ENCODE peak calls at places on chromosome 15, in four cellular contexts. One of them, this sample, is unnamed.

GRCh38 chr15:92878593-92879053 is 21.5 kb upstream of the CHD2 start:
- DNase-seq in foreskin fibroblast: no peak
- DNase-seq in fibroblast of mammary gland: no peak
- DNase-seq in activated effector memory CD4-positive, alpha-beta T cell treated with Interleukin-2 at 50 U/mL for 16 hours: no peak
- DNase-seq in this sample: no peak

GRCh38 chr15:66877558-66878285 is 175.7 kb downstream of the SMAD6 start:
- DNase-seq in fibroblast of mammary gland: no peak
- DNase-seq in activated effector memory CD4-positive, alpha-beta T cell treated with Interleukin-2 at 50 U/mL for 16 hours: no peak
- DNase-seq in foreskin fibroblast: no peak
- DNase-seq in this sample: no peak

GRCh38 chr15:68819451-68820204 is 1.1 kb downstream of the ANP32A start:
- DNase-seq in fibroblast of mammary gland: peak; percentile 56
- DNase-seq in activated effector memory CD4-positive, alpha-beta T cell treated with Interleukin-2 at 50 U/mL for 16 hours: peak; percentile 34
- DNase-seq in foreskin fibroblast: peak; percentile 37
- DNase-seq in this sample: no peak

GRCh38 chr15:36943496-36944361 is 156.6 kb downstream of the MEIS2 start:
- DNase-seq in fibroblast of mammary gland: no peak
- DNase-seq in activated effector memory CD4-positive, alpha-beta T cell treated with Interleukin-2 at 50 U/mL for 16 hours: no peak
- DNase-seq in foreskin fibroblast: no peak
- DNase-seq in this sample: no peak

GRCh38 chr15:68373028-68373427 is 58.9 kb downstream of the ITGA11 start:
- DNase-seq in activated effector memory CD4-positive, alpha-beta T cell treated with Interleukin-2 at 50 U/mL for 16 hours: no peak
- DNase-seq in fibroblast of mammary gland: no peak
- DNase-seq in foreskin fibroblast: no peak
- DNase-seq in this sample: no peak

GRCh38 chr15:78087944-78088772 is 4.2 kb upstream of the SH2D7 start:
- DNase-seq in activated effector memory CD4-positive, alpha-beta T cell treated with Interleukin-2 at 50 U/mL for 16 hours: no peak
- DNase-seq in foreskin fibroblast: no peak
- DNase-seq in fibroblast of mammary gland: no peak
- DNase-seq in this sample: no peak

GRCh38 chr15:74543583-74543982 is 2.6 kb downstream of the ARID3B start:
- DNase-seq in fibroblast of mammary gland: no peak
- DNase-seq in foreskin fibroblast: no peak
- DNase-seq in activated effector memory CD4-positive, alpha-beta T cell treated with Interleukin-2 at 50 U/mL for 16 hours: peak; percentile 16
- DNase-seq in this sample: peak; percentile 11

GRCh38 chr15:86159436-86159835 is 79.8 kb downstream of the AGBL1 start:
- DNase-seq in fibroblast of mammary gland: no peak
- DNase-seq in foreskin fibroblast: no peak
- DNase-seq in activated effector memory CD4-positive, alpha-beta T cell treated with Interleukin-2 at 50 U/mL for 16 hours: no peak
- DNase-seq in this sample: no peak

GRCh38 chr15:99475754-99476412 is 89.9 kb upstream of the MEF2A start:
- DNase-seq in foreskin fibroblast: no peak
- DNase-seq in activated effector memory CD4-positive, alpha-beta T cell treated with Interleukin-2 at 50 U/mL for 16 hours: no peak
- DNase-seq in fibroblast of mammary gland: no peak
- DNase-seq in this sample: no peak

GRCh38 chr15:48644498-48644826 is 1.0 kb downstream of the FBN1 start:
- DNase-seq in foreskin fibroblast: peak; percentile 31
- DNase-seq in activated effector memory CD4-positive, alpha-beta T cell treated with Interleukin-2 at 50 U/mL for 16 hours: no peak
- DNase-seq in fibroblast of mammary gland: peak; percentile 44
- DNase-seq in this sample: no peak

GRCh38 chr15:98151098-98151497 is 190.6 kb downstream of the ARRDC4 start:
- DNase-seq in foreskin fibroblast: no peak
- DNase-seq in fibroblast of mammary gland: no peak
- DNase-seq in activated effector memory CD4-positive, alpha-beta T cell treated with Interleukin-2 at 50 U/mL for 16 hours: no peak
- DNase-seq in this sample: no peak

GRCh38 chr15:54064412-54064811 is 86.2 kb downstream of the UNC13C start:
- DNase-seq in foreskin fibroblast: no peak
- DNase-seq in activated effector memory CD4-positive, alpha-beta T cell treated with Interleukin-2 at 50 U/mL for 16 hours: no peak
- DNase-seq in fibroblast of mammary gland: no peak
- DNase-seq in this sample: no peak

GRCh38 chr15:77619883-77620282 is 12.8 kb downstream of the LINGO1 start:
- DNase-seq in activated effector memory CD4-positive, alpha-beta T cell treated with Interleukin-2 at 50 U/mL for 16 hours: no peak
- DNase-seq in foreskin fibroblast: no peak
- DNase-seq in fibroblast of mammary gland: no peak
- DNase-seq in this sample: no peak

GRCh38 chr15:27863000-27863399 is 236.1 kb downstream of the OCA2 start:
- DNase-seq in activated effector memory CD4-positive, alpha-beta T cell treated with Interleukin-2 at 50 U/mL for 16 hours: no peak
- DNase-seq in foreskin fibroblast: no peak
- DNase-seq in fibroblast of mammary gland: no peak
- DNase-seq in this sample: no peak

GRCh38 chr15:60966316-60966715 is 262.8 kb downstream of the RORA start:
- DNase-seq in activated effector memory CD4-positive, alpha-beta T cell treated with Interleukin-2 at 50 U/mL for 16 hours: no peak
- DNase-seq in fibroblast of mammary gland: peak; percentile 56
- DNase-seq in foreskin fibroblast: no peak
- DNase-seq in this sample: no peak

GRCh38 chr15:39471791-39472190 is 109.1 kb upstream of the THBS1 start:
- DNase-seq in activated effector memory CD4-positive, alpha-beta T cell treated with Interleukin-2 at 50 U/mL for 16 hours: no peak
- DNase-seq in fibroblast of mammary gland: no peak
- DNase-seq in foreskin fibroblast: no peak
- DNase-seq in this sample: no peak

GRCh38 chr15:92611150-92611549 is 44.4 kb downstream of the FAM174B start:
- DNase-seq in activated effector memory CD4-positive, alpha-beta T cell treated with Interleukin-2 at 50 U/mL for 16 hours: no peak
- DNase-seq in fibroblast of mammary gland: no peak
- DNase-seq in foreskin fibroblast: no peak
- DNase-seq in this sample: no peak

GRCh38 chr15:25543156-25543555 is 104.3 kb upstream of the UBE3A start:
- DNase-seq in foreskin fibroblast: peak; percentile 3
- DNase-seq in activated effector memory CD4-positive, alpha-beta T cell treated with Interleukin-2 at 50 U/mL for 16 hours: no peak
- DNase-seq in fibroblast of mammary gland: peak; percentile 69
- DNase-seq in this sample: no peak

GRCh38 chr15:70701891-70702568 is 61.3 kb downstream of the UACA start:
- DNase-seq in activated effector memory CD4-positive, alpha-beta T cell treated with Interleukin-2 at 50 U/mL for 16 hours: no peak
- DNase-seq in fibroblast of mammary gland: peak; percentile 76
- DNase-seq in foreskin fibroblast: no peak
- DNase-seq in this sample: no peak

GRCh38 chr15:56929933-56930332 is 11.5 kb downstream of the TCF12 start:
- DNase-seq in activated effector memory CD4-positive, alpha-beta T cell treated with Interleukin-2 at 50 U/mL for 16 hours: no peak
- DNase-seq in fibroblast of mammary gland: no peak
- DNase-seq in foreskin fibroblast: no peak
- DNase-seq in this sample: no peak

GRCh38 chr15:44289352-44289790 is 852 bp downstream of the GOLM2 start:
- DNase-seq in fibroblast of mammary gland: peak; percentile 23
- DNase-seq in foreskin fibroblast: no peak
- DNase-seq in activated effector memory CD4-positive, alpha-beta T cell treated with Interleukin-2 at 50 U/mL for 16 hours: peak; percentile 2
- DNase-seq in this sample: no peak

GRCh38 chr15:38690737-38691332 is 126.2 kb upstream of the RASGRP1 start:
- DNase-seq in foreskin fibroblast: peak; percentile 41
- DNase-seq in fibroblast of mammary gland: peak; percentile 75
- DNase-seq in activated effector memory CD4-positive, alpha-beta T cell treated with Interleukin-2 at 50 U/mL for 16 hours: peak; percentile 65
- DNase-seq in this sample: peak; percentile 62

GRCh38 chr15:52078197-52078875 is 34.2 kb downstream of the BCL2L10 start:
- DNase-seq in fibroblast of mammary gland: no peak
- DNase-seq in foreskin fibroblast: no peak
- DNase-seq in activated effector memory CD4-positive, alpha-beta T cell treated with Interleukin-2 at 50 U/mL for 16 hours: no peak
- DNase-seq in this sample: no peak

GRCh38 chr15:90376789-90377188 is 11.3 kb upstream of the IQGAP1 start:
- DNase-seq in fibroblast of mammary gland: no peak
- DNase-seq in activated effector memory CD4-positive, alpha-beta T cell treated with Interleukin-2 at 50 U/mL for 16 hours: peak; percentile 58
- DNase-seq in foreskin fibroblast: no peak
- DNase-seq in this sample: peak; percentile 59

GRCh38 chr15:29208352-29208751 is 61.3 kb downstream of the NSMCE3 start:
- DNase-seq in fibroblast of mammary gland: no peak
- DNase-seq in activated effector memory CD4-positive, alpha-beta T cell treated with Interleukin-2 at 50 U/mL for 16 hours: no peak
- DNase-seq in foreskin fibroblast: peak; percentile 3
- DNase-seq in this sample: no peak

GRCh38 chr15:88120021-88120420 is 136.5 kb downstream of the NTRK3 start:
- DNase-seq in foreskin fibroblast: no peak
- DNase-seq in activated effector memory CD4-positive, alpha-beta T cell treated with Interleukin-2 at 50 U/mL for 16 hours: no peak
- DNase-seq in fibroblast of mammary gland: no peak
- DNase-seq in this sample: no peak

GRCh38 chr15:60093273-60094067 is 89.4 kb downstream of the FOXB1 start:
- DNase-seq in fibroblast of mammary gland: no peak
- DNase-seq in foreskin fibroblast: no peak
- DNase-seq in activated effector memory CD4-positive, alpha-beta T cell treated with Interleukin-2 at 50 U/mL for 16 hours: no peak
- DNase-seq in this sample: no peak

GRCh38 chr15:89119489-89120478 is 31.5 kb downstream of the ABHD2 start:
- DNase-seq in activated effector memory CD4-positive, alpha-beta T cell treated with Interleukin-2 at 50 U/mL for 16 hours: no peak
- DNase-seq in fibroblast of mammary gland: peak; percentile 96
- DNase-seq in foreskin fibroblast: no peak
- DNase-seq in this sample: no peak